ENCODE peak calls at places on chromosomes 1 and 21, in five cellular contexts. H is K562, K is A549, D is HepG2, X is GM12878. B is an unnamed sample.
A peak's percentile ranks its signal among the peaks of the same experiment; 100 is the strongest.

GRCh38 chr1:145877923-145878486 is 7.7 kb downstream of the ANKRD35 start:
- DNase-seq in D (no peak), K (no peak), X (no peak), H (no peak), B (no peak)

GRCh38 chr1:38141483-38141882 is 94.9 kb upstream of the POU3F1 start:
- DNase-seq in K (no peak), D (no peak), X (no peak), H (no peak), B (no peak)

GRCh38 chr1:111236379-111236778 is 8.9 kb downstream of the CHI3L2 start:
- DNase-seq in H (no peak), D (peak; percentile 27), X (no peak), K (no peak), B (no peak)

GRCh38 chr1:214638997-214639396 is 36.0 kb downstream of the CENPF start:
- DNase-seq in H (no peak), X (no peak), D (no peak), K (no peak), B (no peak)

GRCh38 chr1:150881331-150882070 is 5.1 kb upstream of the ARNT start:
- DNase-seq in K (peak; percentile 20), D (no peak), H (no peak), X (no peak), B (no peak)

GRCh38 chr1:115089443-115090340 is at the start of gene TSPAN2:
- DNase-seq in X (no peak), K (peak; percentile 54), D (no peak), H (peak; percentile 74), B (peak; percentile 98)

GRCh38 chr21:34795152-34796141 is 126.7 kb downstream of the CLIC6 start:
- DNase-seq in K (peak; percentile 75), D (peak; percentile 76), H (no peak), X (no peak), B (no peak)

GRCh38 chr1:54800041-54800898 is 853 bp downstream of the TTC22 start:
- DNase-seq in X (no peak), K (no peak), D (no peak), H (no peak), B (peak; percentile 71)

GRCh38 chr1:94623560-94624148 is 82.1 kb upstream of the F3 start:
- DNase-seq in K (no peak), X (no peak), D (no peak), H (no peak), B (peak; percentile 55)

GRCh38 chr1:191839891-191840290 is 318.4 kb upstream of the RGS18 start:
- DNase-seq in H (no peak), K (no peak), X (no peak), D (peak; percentile 2), B (no peak)

GRCh38 chr1:225603538-225604354 is 49.2 kb downstream of the ENAH start:
- DNase-seq in D (peak; percentile 56), X (no peak), K (peak; percentile 37), H (no peak), B (no peak)

GRCh38 chr21:42654913-42655796 is 1.7 kb downstream of the PDE9A start:
- DNase-seq in X (no peak), K (no peak), D (no peak), H (no peak), B (no peak)

GRCh38 chr1:186623547-186623946 is 56.7 kb downstream of the PTGS2 start:
- DNase-seq in D (no peak), X (no peak), H (no peak), K (no peak), B (no peak)

GRCh38 chr1:25550683-25551310 is 7.4 kb downstream of the LDLRAP1 start:
- DNase-seq in H (no peak), K (no peak), D (peak; percentile 80), X (no peak), B (no peak)
- H3K4me2 ChIP-seq in H (peak overlapping the region; percentile 65), K (no peak overlapping the region), D (peak overlapping the region; percentile 73), X (peak overlapping the region; percentile 90), B (no peak overlapping the region)

GRCh38 chr21:17727361-17727760 is 91.8 kb downstream of the C21orf91 start:
- DNase-seq in X (no peak), H (no peak), K (no peak), D (no peak), B (no peak)

GRCh38 chr21:17730782-17731181 is 88.4 kb downstream of the C21orf91 start:
- DNase-seq in X (no peak), K (no peak), H (no peak), D (no peak), B (no peak)

GRCh38 chr21:17725339-17725738 is 93.8 kb downstream of the C21orf91 start:
- DNase-seq in X (no peak), K (no peak), H (no peak), D (no peak), B (no peak)

GRCh38 chr21:17729455-17729854 is 89.7 kb downstream of the C21orf91 start:
- DNase-seq in K (no peak), X (no peak), H (no peak), D (no peak), B (no peak)

GRCh38 chr21:17726047-17726446 is 93.1 kb downstream of the C21orf91 start:
- DNase-seq in H (no peak), K (peak; percentile 20), X (no peak), D (peak; percentile 10), B (peak; percentile 43)
- TF ChIP-seq REST in H (no peak), K (no peak), X (no peak), D (no peak), B (no peak)

DNA sequence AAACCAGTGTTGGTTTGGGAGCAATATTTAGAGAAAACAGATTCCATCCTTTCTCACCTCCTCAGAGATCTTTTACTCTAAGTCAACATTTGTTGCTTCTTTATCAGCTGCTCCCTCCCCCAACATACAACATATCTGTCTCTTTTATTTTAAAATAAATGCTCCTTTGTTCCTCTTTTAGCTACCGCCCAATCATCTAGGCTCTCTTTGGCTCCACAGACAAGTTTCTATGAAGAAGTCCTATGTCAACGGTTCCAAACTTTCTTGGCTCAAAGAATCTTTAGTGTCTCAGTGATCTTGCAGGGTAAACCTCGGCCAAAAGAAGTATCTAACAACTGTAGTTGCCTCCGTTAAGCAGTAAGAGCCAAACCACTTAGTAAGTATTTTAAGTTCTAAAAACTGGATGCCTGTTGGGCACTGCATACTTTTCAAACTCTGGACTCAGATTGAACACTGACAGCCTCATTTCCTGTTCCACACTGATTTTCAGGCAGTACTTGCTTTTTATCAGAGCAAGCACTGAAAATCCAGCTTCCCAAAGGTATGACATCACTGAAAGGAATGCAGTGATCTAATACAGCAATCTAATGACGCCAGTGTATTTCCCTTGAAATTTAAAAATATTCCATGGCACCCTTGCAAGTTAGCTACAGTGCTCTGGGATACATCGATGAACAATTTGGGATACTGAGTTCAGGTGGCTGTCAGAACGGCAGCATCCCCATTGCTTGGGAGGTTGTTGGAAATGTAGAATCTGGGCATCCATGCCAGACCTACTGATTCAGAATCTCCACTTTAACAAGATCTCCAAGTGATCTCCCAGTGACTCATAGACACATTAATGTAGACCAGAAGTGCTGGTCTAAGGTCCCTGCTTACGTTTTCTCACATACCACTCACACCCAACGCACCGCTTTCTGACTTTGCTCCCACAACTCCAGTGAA is 26.8 kb downstream of the EGLN1 start:
- DNase-seq in X (no peak), D (peak; percentile 74), K (peak; percentile 91), H (no peak), B (no peak)
- H3K4me2 ChIP-seq in X (no peak overlapping the region), D (peak overlapping the region; percentile 9), K (peak overlapping the region; percentile 80), H (no peak overlapping the region), B (no peak overlapping the region)

GRCh38 chr1:166083887-166084286 is 82.9 kb downstream of the FAM78B start:
- DNase-seq in H (no peak), X (peak; percentile 60), D (no peak), K (no peak), B (no peak)

GRCh38 chr1:166080277-166080964 is 86.4 kb downstream of the FAM78B start:
- DNase-seq in H (no peak), D (no peak), X (peak; percentile 5), K (no peak), B (no peak)

GRCh38 chr1:166079276-166079675 is 87.5 kb downstream of the FAM78B start:
- DNase-seq in D (no peak), H (no peak), K (no peak), X (no peak), B (no peak)

GRCh38 chr1:166082601-166083000 is 84.2 kb downstream of the FAM78B start:
- DNase-seq in K (no peak), H (no peak), D (no peak), X (no peak), B (no peak)

DNA sequence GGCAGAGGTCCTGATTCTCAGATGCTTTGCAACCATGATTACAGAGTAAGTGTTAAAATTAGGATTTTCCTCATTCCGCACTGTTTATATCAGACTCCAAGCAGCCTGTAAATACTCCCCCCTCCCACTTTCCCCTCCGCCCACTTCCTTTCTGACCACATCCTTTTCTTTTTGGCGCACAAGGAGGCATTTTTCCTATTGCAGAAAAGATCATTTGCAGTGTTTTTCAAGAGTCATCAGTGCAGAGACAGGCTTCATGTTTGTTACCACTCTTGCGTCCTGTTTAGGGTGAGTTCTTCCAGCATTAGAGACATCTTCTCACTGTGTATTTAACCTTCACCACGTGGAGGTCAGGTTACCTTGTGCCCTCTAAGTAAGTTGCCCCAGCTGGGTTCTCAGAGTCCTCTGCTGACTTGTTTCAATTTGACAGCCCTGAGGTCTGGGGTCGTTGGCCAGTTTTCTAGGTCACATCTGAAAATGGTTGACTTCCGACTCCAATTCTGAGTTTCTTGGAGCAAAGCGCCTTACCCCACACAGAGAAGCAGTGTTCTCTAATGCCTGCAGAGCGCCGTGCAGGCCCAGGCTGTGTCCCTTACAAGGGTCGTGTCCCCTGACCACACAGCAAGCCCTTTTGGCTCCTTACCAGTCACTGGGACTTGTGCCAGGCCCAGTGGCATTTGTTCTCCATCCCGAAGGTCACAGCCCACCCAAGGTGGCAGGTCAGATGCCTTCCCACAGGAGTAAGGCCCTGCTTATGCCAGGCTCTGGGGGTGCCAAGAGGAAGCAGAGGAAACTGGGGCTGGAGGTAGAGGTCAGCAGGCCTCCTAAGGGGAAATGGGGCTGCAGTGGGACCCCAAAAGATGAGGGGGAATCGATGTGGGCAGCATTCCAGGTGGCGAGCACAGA is 85.6 kb downstream of the FAM78B start:
- DNase-seq in H (no peak), D (no peak), K (no peak), X (no peak), B (no peak)
- TF ChIP-seq REST in H (no peak), D (no peak), K (no peak), X (no peak), B (no peak)

DNA sequence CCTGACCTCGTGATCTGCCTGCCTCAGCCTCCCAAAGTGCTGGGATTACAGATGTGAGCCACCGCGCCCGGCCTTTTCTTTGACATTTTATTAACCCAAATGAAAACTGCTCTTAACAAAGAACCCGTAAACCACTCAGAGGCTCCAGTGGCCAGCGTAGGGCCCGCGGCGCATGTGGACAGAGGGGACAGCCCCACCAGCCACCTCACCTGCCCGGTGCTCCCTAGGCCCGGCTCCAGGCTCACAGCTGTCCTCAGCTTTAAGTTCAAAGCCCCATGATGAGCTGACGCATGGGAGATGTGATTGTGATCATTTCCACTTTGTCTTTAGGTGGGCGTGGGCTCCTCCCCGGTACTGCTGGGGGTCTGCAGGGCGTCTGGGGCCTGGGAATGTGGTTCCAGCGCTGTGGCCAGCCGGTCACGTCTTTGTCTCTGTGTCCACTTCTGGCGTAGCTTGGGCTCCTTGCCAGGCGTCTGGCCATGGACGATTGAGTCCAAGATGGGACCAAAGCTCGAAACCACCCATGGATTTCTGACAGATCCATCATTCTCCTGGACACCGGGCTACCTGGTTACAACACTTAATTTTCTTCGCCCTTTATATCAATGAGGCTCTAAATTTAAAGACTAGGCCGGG is 6.9 kb downstream of the PRKCZ start:
- DNase-seq in H (no peak), X (no peak), D (no peak), K (no peak), B (no peak)
- H3K4me2 ChIP-seq in H (no peak overlapping the region), X (no peak overlapping the region), D (no peak overlapping the region), K (no peak overlapping the region), B (no peak overlapping the region)

B was measured in GM23338.